ENCODE peak calls at places on chromosomes 6 and 20, in seven cellular contexts. S is cardiac muscle cell, D is PC-3, L is fibroblast of lung, X is right lobe of liver, G is ascending aorta, T is tibial nerve. Z is an unnamed sample. For H3K36me3, the result is how much of the 10 kb centered on the place peaks cover.

GRCh38 chr6:5422321-5422915 is 161.1 kb downstream of the FARS2 start:
- DNase-seq in D (peak), G (no peak), X (peak), L (peak), S (peak), T (no peak), Z (peak)

GRCh38 chr6:30735668-30736314 is 6.7 kb downstream of the FLOT1 start:
- DNase-seq in L (no peak), S (no peak), G (no peak), T (no peak), D (no peak), X (no peak), Z (no peak)

GRCh38 chr6:105608711-105609374 is 206.0 kb upstream of the PREP start:
- DNase-seq in G (no peak), D (peak), X (no peak), S (no peak), L (peak), T (no peak), Z (no peak)

GRCh38 chr6:156729248-156729647 is 47.9 kb upstream of the ARID1B start:
- DNase-seq in L (peak), T (no peak), S (no peak), G (no peak), X (no peak), D (peak), Z (no peak)

GRCh38 chr6:143549221-143549620 is 37.7 kb upstream of the FUCA2 start:
- DNase-seq in G (no peak), T (no peak), X (no peak), L (no peak), D (no peak), S (no peak), Z (peak)

GRCh38 chr6:105733556-105734162 is 330.8 kb upstream of the PREP start:
- DNase-seq in L (peak), G (no peak), S (peak), D (peak), X (no peak), T (no peak), Z (no peak)

GRCh38 chr20:32188376-32189122 is 19.0 kb downstream of the PLAGL2 start:
- DNase-seq in S (no peak), D (no peak), G (no peak), L (no peak), T (no peak), X (no peak), Z (no peak)

GRCh38 chr6:142341855-142342330 is 40.1 kb downstream of the ADGRG6 start:
- DNase-seq in S (no peak), X (no peak), D (no peak), T (no peak), L (no peak), G (no peak), Z (no peak)

GRCh38 chr6:116008470-116009229 is 52.0 kb downstream of the FRK start:
- DNase-seq in X (no peak), T (no peak), G (no peak), L (peak), S (no peak), D (peak), Z (no peak)

GRCh38 chr6:1436334-1437306 is 47.2 kb downstream of the FOXF2 start:
- DNase-seq in X (no peak), G (no peak), T (peak), L (peak), D (peak), S (peak), Z (peak)

GRCh38 chr6:31940256-31940664 is 5.6 kb upstream of the CFB start:
- DNase-seq in X (no peak), D (peak), G (no peak), L (peak), T (no peak), S (no peak), Z (no peak)

GRCh38 chr20:25320035-25320800 is 70.4 kb downstream of the ABHD12 start:
- DNase-seq in X (no peak), T (no peak), G (peak), S (no peak), D (no peak), L (no peak), Z (peak)

GRCh38 chr20:37343212-37343993 is 2.5 kb upstream of the SRC start:
- DNase-seq in G (no peak), D (peak), L (no peak), S (no peak), T (no peak), X (no peak), Z (no peak)

GRCh38 chr6:147508871-147509608 is 550 bp downstream of the SAMD5 start:
- DNase-seq in S (peak), X (peak), G (no peak), L (no peak), T (no peak), D (no peak), Z (peak)

GRCh38 chr20:57440678-57441509 is 49.7 kb downstream of the RBM38 start:
- DNase-seq in G (peak), D (no peak), T (peak), L (peak), X (peak), S (peak), Z (peak)

GRCh38 chr20:25136643-25137559 is 55.0 kb upstream of the VSX1 start:
- DNase-seq in S (no peak), L (peak), D (peak), X (no peak), T (peak), G (peak), Z (no peak)

GRCh38 chr6:3841711-3842565 is 7.2 kb upstream of the FAM50B start:
- DNase-seq in X (peak), T (no peak), G (peak), L (peak), S (no peak), D (peak), Z (no peak)

GRCh38 chr6:110664933-110665332 is 150.3 kb downstream of the CDK19 start:
- DNase-seq in D (peak), L (peak), S (no peak), X (no peak), G (no peak), T (no peak), Z (no peak)

GRCh38 chr6:95518630-95519227 is 58.6 kb upstream of the MANEA start:
- DNase-seq in L (no peak), T (no peak), G (no peak), X (no peak), D (no peak), S (no peak), Z (no peak)

GRCh38 chr6:165231581-165232276 is 77.7 kb downstream of the C6orf118 start:
- DNase-seq in S (peak), X (no peak), T (peak), L (peak), D (peak), G (no peak), Z (peak)

GRCh38 chr20:23141450-23142161 is 55.5 kb upstream of the CD93 start:
- DNase-seq in T (no peak), D (no peak), S (no peak), L (peak), X (no peak), G (no peak), Z (no peak)

GRCh38 chr6:108250240-108250866 is 10.5 kb downstream of the SNX3 start:
- DNase-seq in S (no peak), L (peak), G (no peak), X (no peak), T (no peak), D (peak), Z (peak)
- H3K36me3 ChIP-seq in S (under half), L (under half), G (under half), X (under half), T (under half), D (under half), Z (under half)

GRCh38 chr6:17001188-17001587 is 100.7 kb upstream of the STMND1 start:
- DNase-seq in D (peak), T (no peak), S (no peak), L (no peak), X (no peak), G (no peak), Z (no peak)

GRCh38 chr6:17007749-17008148 is 94.1 kb upstream of the STMND1 start:
- DNase-seq in D (no peak), S (no peak), G (no peak), T (no peak), L (no peak), X (no peak), Z (no peak)

GRCh38 chr6:17002123-17002522 is 99.7 kb upstream of the STMND1 start:
- DNase-seq in S (no peak), G (no peak), T (no peak), D (peak), X (no peak), L (no peak), Z (no peak)

GRCh38 chr6:16999486-17000436 is 102.1 kb upstream of the STMND1 start:
- DNase-seq in X (no peak), T (no peak), S (no peak), L (peak), G (no peak), D (peak), Z (no peak)

DNA sequence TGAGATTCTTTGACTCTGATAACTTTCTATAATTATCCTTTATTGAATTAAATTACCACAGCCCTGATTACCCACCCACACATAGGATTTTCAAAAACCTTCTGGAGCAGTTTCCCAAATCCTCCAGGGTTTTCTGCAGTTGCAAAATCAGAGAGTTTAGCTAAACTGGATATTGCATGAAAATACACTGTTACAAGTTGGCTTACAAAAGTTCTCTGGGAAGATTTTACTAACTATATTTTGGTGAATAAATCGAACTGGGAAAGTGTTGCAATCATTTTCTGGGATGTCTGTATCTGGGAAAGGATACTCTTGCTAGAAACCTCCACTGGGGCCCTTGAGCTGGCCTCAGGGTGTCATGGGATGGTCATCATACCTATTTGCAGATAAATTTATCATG is 97.6 kb upstream of the STMND1 start:
- DNase-seq in S (no peak), X (no peak), L (no peak), G (no peak), D (no peak), T (no peak), Z (no peak)
- H3K4me3 ChIP-seq in S (no peak), X (no peak), L (no peak), G (no peak), D (no peak), T (no peak), Z (no peak)

GRCh38 chr6:167351656-167352354 is 26.9 kb downstream of the TTLL2 start:
- DNase-seq in T (no peak), D (no peak), L (no peak), S (no peak), G (no peak), X (no peak), Z (no peak)
- TF ChIP-seq CTCF in T (no peak), D (no peak), L (no peak), S (no peak), G (peak), X (no peak), Z (no peak)

DNA sequence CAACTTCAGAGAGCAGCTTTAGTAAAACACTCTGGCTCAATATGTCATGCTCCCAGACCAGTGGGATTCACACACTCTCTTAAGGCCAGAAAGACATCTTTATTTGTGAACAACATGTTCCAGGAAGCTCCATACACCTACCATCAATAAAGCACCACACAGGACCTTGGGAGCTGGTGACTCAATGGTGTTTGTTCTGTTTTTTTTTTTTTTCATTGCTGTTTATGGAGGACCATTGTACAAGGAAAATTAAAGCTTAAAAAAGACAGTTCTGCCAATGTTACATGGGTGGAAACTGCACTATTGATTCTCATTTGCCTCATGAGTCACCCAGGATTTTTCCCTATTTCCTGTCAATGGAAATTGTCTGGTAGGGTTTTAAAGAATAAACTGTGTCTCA is 36.3 kb upstream of the TENT5A start:
- DNase-seq in X (no peak), G (no peak), D (no peak), T (no peak), L (no peak), S (no peak), Z (no peak)
- H3K36me3 ChIP-seq in X (under half), G (under half), D (under half), T (under half), L (under half), S (under half), Z (under half)

DNA sequence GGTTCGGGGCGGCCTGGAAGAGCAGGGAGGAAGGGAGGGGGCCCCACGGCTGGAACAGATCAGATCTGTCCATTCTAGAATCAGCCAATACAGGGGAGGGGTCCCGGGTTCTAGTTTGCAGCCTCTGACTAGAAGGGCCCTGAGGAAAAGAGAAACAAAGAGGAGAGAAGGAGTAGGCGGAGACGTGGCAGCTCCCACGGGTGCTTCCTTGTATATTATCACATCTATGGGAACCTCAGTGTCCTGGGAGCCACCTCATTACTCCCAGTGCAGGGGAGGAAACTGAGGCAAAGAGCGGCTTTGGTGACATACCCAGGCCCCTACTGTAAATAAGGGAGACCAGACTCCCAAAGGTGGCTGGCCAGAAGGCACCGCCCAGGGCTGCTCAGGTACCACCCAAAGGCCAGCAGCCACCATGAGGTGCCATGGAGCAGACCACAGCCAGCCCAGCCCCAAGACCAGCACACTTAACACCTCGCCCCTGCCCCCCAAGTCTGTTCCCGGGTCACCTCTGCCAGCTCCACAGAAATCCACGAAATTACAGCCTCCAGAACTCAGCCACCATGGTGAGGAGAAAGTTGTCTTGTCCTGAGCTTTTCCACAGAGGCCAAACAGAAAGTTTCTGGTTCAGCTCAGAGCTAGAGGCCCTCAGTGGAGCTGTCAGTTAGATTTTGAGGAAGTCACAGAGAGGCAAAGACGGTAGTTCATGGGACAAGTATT is 2.1 kb downstream of the ZC3H12D start:
- DNase-seq in L (no peak), S (no peak), X (no peak), G (no peak), T (no peak), D (no peak), Z (no peak)
- H3K4me3 ChIP-seq in L (no peak), S (no peak), X (no peak), G (peak), T (peak), D (no peak), Z (no peak)

DNA sequence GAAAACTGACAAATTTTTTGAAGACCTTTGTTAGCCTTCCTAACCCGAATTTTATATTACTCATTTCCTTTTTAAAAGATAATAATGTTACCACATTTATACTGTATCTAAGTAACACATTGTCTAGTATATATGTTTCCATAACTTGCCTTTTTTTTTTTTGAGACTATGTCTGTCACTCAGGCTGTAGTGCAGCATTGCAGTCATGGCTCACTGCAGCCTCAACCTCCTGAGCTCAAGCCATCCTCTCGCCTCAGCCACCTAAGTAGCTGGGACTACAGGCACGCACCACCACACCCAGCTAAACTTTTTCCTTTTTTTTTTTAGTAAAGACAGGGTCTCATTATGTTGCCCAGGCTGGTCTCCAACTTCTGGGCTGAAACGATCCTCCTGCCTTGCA is 18.6 kb downstream of the ZNFX1 start:
- DNase-seq in S (no peak), X (no peak), L (no peak), D (no peak), T (no peak), G (no peak), Z (no peak)
- TF ChIP-seq CTCF in S (no peak), X (no peak), L (no peak), D (no peak), T (no peak), G (no peak), Z (no peak)

GRCh38 chr6:83180396-83180950 is 12.6 kb downstream of the PGM3 start:
- DNase-seq in D (no peak), X (no peak), G (no peak), L (no peak), T (no peak), S (no peak), Z (no peak)

GRCh38 chr6:83185096-83185495 is 8.0 kb downstream of the PGM3 start:
- DNase-seq in X (no peak), S (no peak), D (peak), L (no peak), T (no peak), G (no peak), Z (no peak)

GRCh38 chr6:83188501-83188900 is 4.6 kb downstream of the PGM3 start:
- DNase-seq in G (no peak), L (no peak), S (no peak), X (no peak), T (no peak), D (no peak), Z (no peak)

GRCh38 chr6:83182114-83182513 is 11.0 kb downstream of the PGM3 start:
- DNase-seq in X (no peak), S (no peak), G (no peak), L (no peak), T (no peak), D (no peak), Z (no peak)

GRCh38 chr6:83183082-83183828 is 9.8 kb downstream of the PGM3 start:
- DNase-seq in L (peak), T (no peak), S (no peak), X (peak), D (peak), G (no peak), Z (no peak)
- H3K36me3 ChIP-seq in L (under half), T (half or more), S (under half), X (under half), D (under half), G (half or more), Z (half or more)

GRCh38 chr20:19114410-19114809 is 98.0 kb upstream of the SLC24A3 start:
- DNase-seq in G (no peak), X (no peak), S (no peak), T (no peak), L (no peak), D (peak), Z (no peak)
- H3K4me3 ChIP-seq in G (no peak), X (no peak), S (no peak), T (no peak), L (no peak), D (no peak), Z (no peak)

GRCh38 chr6:47810885-47811284 is 29.1 kb downstream of the OPN5 start:
- DNase-seq in G (no peak), X (no peak), T (no peak), S (no peak), L (no peak), D (no peak), Z (no peak)
- TF ChIP-seq CTCF in G (no peak), X (no peak), T (no peak), S (no peak), L (no peak), D (peak), Z (peak)